ENCODE peak calls at places on chromosomes 2 and 18, in six cellular contexts. P is K562, I is HepG2, X is GM12891, N is H1, Y is GM12878. T is an unnamed sample.

GRCh38 chr2:98308532-98308931 is 37.7 kb upstream of the CNGA3 start:
- DNase-seq in I (no peak), P (no peak), Y (no peak), X (no peak), N (no peak), T (no peak)

GRCh38 chr2:96685592-96686459 is 43.3 kb downstream of the FER1L5 start:
- DNase-seq in X (no peak), N (peak), I (peak), P (peak), Y (no peak), T (no peak)

GRCh38 chr2:19073522-19073921 is 284.9 kb downstream of the OSR1 start:
- DNase-seq in X (no peak), Y (no peak), I (peak), N (peak), P (no peak), T (no peak)

GRCh38 chr18:28030458-28030857 is 146.5 kb downstream of the CDH2 start:
- DNase-seq in Y (no peak), I (no peak), P (no peak), X (no peak), N (no peak), T (no peak)

GRCh38 chr2:62858231-62858832 is 152.8 kb downstream of the EHBP1 start:
- DNase-seq in N (no peak), X (no peak), Y (no peak), I (no peak), P (peak), T (no peak)

GRCh38 chr18:13267517-13267916 is 49.0 kb downstream of the LDLRAD4 start:
- DNase-seq in N (no peak), P (no peak), I (no peak), Y (no peak), X (no peak), T (no peak)

GRCh38 chr2:111712940-111713339 is 171.1 kb downstream of the ANAPC1 start:
- DNase-seq in N (no peak), X (no peak), I (no peak), Y (no peak), P (no peak), T (no peak)

GRCh38 chr2:215365184-215365658 is 53.4 kb downstream of the ATIC start:
- DNase-seq in P (no peak), N (no peak), X (peak), I (no peak), Y (peak), T (no peak)

GRCh38 chr2:211368467-211368866 is 812.1 kb downstream of the CPS1 start:
- DNase-seq in X (no peak), P (no peak), I (no peak), Y (no peak), N (no peak), T (no peak)

DNA sequence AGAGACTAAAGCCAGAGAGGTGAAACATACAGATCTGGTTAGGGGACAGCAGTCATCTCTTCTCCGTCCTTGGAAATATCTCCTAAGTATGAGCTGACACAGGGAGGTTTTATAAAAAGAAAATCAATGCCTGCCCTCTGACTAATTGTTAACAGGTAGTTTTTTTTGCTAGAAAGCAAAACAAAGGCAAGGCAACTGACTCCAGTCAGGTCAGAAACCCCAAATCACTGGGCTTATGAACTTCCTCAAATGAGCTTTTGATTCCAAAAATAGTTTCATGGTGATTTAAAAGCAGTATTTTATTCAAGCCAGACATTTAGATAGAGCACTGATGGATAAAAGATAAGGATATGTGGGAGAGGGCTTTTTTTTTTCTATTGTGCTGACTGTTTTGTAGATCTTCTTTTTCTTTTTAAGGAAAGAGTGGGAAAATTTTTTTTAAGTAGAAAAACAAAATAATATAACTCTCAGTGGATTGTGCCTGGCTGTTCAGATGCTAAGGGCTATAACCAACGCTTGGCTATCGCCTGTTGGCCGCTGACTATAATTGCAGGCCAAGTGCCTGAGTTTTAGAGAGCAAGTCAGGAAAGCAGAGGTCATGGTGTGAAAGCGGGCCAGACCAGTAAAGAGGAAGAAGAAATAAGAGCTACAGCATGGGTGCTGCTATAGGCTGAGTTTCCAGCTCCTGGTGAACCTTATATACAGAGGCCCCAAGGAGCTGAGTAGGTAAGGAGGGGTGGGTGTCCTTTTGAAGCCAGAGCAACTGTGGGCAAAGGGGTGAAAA is 44.9 kb downstream of the MRPL35 start:
- DNase-seq in Y (no peak), N (no peak), X (no peak), P (no peak), I (no peak), T (no peak)
- TF ChIP-seq POLR2A in Y (no peak), N (no peak), X (no peak), P (no peak), I (no peak), T (no peak)

GRCh38 chr2:3076848-3077735 is 300.5 kb downstream of the EIPR1 start:
- DNase-seq in X (no peak), P (no peak), I (no peak), N (no peak), Y (no peak), T (no peak)
- TF ChIP-seq TAF1 in X (no peak), P (no peak), I (no peak), N (no peak), Y (no peak), T (no peak)

GRCh38 chr2:95347681-95348608 is 50.8 kb downstream of the KCNIP3 start:
- DNase-seq in N (peak), Y (no peak), I (no peak), X (no peak), P (no peak), T (no peak)
- TF ChIP-seq POLR2AphosphoS5 in N (no peak), Y (no peak), I (no peak), X (no peak), P (no peak), T (no peak)

GRCh38 chr18:62437520-62438329 is 85.1 kb upstream of the ZCCHC2 start:
- DNase-seq in P (peak), I (no peak), N (no peak), X (no peak), Y (no peak), T (no peak)
- TF ChIP-seq POLR2A in P (no peak), I (no peak), N (no peak), X (no peak), Y (no peak), T (no peak)

GRCh38 chr18:14937271-14937670 is 189.3 kb downstream of the ANKRD30B start:
- DNase-seq in P (no peak), Y (no peak), X (no peak), I (no peak), N (no peak), T (no peak)

GRCh38 chr18:14939141-14939540 is 191.2 kb downstream of the ANKRD30B start:
- DNase-seq in P (no peak), N (no peak), I (no peak), Y (no peak), X (no peak), T (no peak)

GRCh38 chr18:14935210-14935609 is 187.2 kb downstream of the ANKRD30B start:
- DNase-seq in X (no peak), I (no peak), P (no peak), N (no peak), Y (no peak), T (no peak)

GRCh38 chr18:14933049-14933851 is 185.3 kb downstream of the ANKRD30B start:
- DNase-seq in P (no peak), Y (no peak), N (peak), X (no peak), I (no peak), T (no peak)

GRCh38 chr18:14936313-14936712 is 188.3 kb downstream of the ANKRD30B start:
- DNase-seq in N (no peak), I (no peak), X (no peak), Y (no peak), P (no peak), T (no peak)
- TF ChIP-seq TAF1 in N (no peak), I (no peak), X (no peak), Y (no peak), P (no peak), T (no peak)

DNA sequence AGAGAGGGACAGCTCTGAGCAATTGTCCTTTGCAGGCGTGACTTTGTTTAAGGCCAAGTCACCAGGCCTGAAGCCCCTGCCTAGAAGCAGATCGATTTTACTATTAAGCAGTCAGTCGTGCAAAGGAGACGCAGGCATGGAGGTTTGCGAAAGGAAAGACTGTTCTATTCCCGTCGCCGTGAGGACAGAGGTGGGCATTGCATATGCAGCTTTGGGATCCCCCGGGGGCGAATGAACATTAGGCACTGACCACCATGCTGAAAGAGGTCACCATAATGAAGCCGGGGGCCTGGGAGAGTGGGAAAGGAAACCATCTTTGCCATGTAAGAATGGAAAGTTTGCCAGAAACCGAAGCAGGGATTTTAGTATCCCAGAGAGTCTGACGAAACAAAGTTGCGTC is 231.6 kb downstream of the BCL11A start:
- DNase-seq in P (no peak), Y (no peak), N (no peak), X (no peak), I (no peak), T (no peak)
- TF ChIP-seq POLR2AphosphoS5 in P (no peak), Y (no peak), N (no peak), X (no peak), I (no peak), T (no peak)

GRCh38 chr2:74533464-74533863 is 3.7 kb downstream of the HTRA2 start:
- DNase-seq in Y (no peak), I (no peak), N (no peak), P (no peak), X (no peak), T (no peak)
- TF ChIP-seq POLR2A in Y (peak), I (peak), N (peak), P (peak), X (peak), T (peak)

DNA sequence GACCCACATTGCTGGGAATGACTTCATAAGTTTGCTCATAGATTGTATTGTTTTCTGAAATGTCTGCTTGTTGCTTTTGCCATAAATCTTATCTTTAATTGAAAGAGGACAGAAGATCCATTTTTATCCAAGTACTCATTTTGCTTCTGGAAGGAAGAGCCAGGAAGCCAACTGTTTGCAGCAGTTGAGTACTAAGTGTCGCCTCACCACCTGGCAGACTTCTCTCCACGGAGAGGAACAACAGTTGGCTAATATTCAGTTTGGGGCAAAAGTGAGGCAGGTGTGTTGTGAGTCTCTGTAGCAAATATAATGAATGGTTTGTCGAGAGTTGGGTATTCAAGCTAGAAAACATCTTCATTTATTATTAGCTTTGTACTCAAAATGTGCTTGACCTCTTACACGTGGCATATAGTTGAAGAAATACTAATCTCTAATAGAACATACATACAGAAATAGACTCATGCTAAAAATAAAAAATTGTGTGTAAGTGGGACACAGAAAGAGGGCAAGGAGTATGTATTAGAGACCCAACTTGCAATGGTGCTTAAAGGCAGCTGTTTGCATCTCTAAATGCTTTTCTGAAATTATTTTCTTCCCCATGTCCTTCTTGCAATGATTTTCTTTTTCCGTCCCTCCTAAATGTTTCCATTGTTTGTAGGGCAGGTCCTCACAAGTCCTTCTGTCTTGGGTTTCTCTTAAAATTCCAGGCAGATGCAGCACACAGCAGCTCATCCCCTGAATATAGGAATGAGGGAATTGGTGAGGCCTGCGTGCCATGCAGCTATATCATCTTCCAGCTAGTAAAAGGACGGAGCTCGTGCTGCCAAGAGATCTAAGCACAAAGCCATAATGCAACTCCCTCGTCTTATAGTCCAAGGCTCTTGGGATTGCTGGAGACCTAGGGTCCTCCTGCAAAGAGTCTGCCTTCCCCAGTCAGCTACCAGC is 44.8 kb upstream of the MAP3K20 start:
- DNase-seq in I (no peak), N (no peak), Y (no peak), P (no peak), X (no peak), T (no peak)
- TF ChIP-seq TAF1 in I (no peak), N (no peak), Y (no peak), P (no peak), X (no peak), T (no peak)

GRCh38 chr2:31442376-31442775 is 27.8 kb upstream of the XDH start:
- DNase-seq in X (no peak), Y (no peak), P (no peak), I (no peak), N (no peak), T (no peak)

GRCh38 chr2:31434911-31435310 is 20.4 kb upstream of the XDH start:
- DNase-seq in P (no peak), I (no peak), X (no peak), N (no peak), Y (no peak), T (no peak)

DNA sequence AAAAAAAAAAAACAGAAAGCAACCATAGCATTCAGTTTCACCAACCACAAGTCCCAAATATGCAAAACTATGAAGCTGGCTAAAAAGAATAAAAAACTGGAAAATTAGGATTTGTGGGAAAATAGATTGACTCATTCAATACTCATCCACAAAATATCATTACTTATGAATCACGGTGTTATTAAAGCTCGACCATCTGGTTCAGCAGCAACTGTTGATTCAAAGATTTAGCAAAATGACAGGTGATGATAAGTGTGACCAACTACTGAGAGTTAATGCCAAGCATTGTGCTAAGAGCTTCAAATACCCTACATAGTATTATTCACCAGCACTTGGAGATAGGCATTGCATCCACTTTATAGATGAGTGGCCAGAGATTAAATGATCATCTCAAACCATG is 26.2 kb upstream of the XDH start:
- DNase-seq in X (no peak), P (no peak), I (no peak), Y (no peak), N (no peak), T (no peak)
- TF ChIP-seq POLR2AphosphoS5 in X (no peak), P (no peak), I (no peak), Y (no peak), N (no peak), T (no peak)

T was measured in GM12892.